ENCODE peak calls at places on chromosomes 13 and 19, in six cellular contexts. One of them, this sample, is unnamed.

GRCh38 chr19:35766571-35767104 is 8.7 kb downstream of the PROSER3 start:
- DNase-seq in CD4-positive, alpha-beta memory T cell: no peak
- DNase-seq in HT-29: no peak
- DNase-seq in GM12891: no peak
- DNase-seq in stimulated activated CD4-positive, alpha-beta T cell treated with anti-CD3 and anti-CD28 coated beads, Interleukin-4, amount 100 ng/mL, for 1 hour: no peak
- DNase-seq in activated naive CD4-positive, alpha-beta T cell: no peak
- DNase-seq in this sample: no peak

GRCh38 chr13:52851153-52851962 is 2.9 kb upstream of the PCDH8 start:
- DNase-seq in CD4-positive, alpha-beta memory T cell: no peak
- DNase-seq in HT-29: peak
- DNase-seq in GM12891: peak
- DNase-seq in stimulated activated CD4-positive, alpha-beta T cell treated with anti-CD3 and anti-CD28 coated beads, Interleukin-4, amount 100 ng/mL, for 1 hour: no peak
- DNase-seq in activated naive CD4-positive, alpha-beta T cell: no peak
- DNase-seq in this sample: no peak

GRCh38 chr13:98490866-98491265 is 86.0 kb downstream of the STK24 start:
- DNase-seq in CD4-positive, alpha-beta memory T cell: no peak
- DNase-seq in HT-29: no peak
- DNase-seq in GM12891: no peak
- DNase-seq in stimulated activated CD4-positive, alpha-beta T cell treated with anti-CD3 and anti-CD28 coated beads, Interleukin-4, amount 100 ng/mL, for 1 hour: no peak
- DNase-seq in activated naive CD4-positive, alpha-beta T cell: no peak
- DNase-seq in this sample: no peak

GRCh38 chr13:75505966-75506365 is 24.0 kb upstream of the TBC1D4 start:
- DNase-seq in CD4-positive, alpha-beta memory T cell: no peak
- DNase-seq in HT-29: no peak
- DNase-seq in GM12891: no peak
- DNase-seq in stimulated activated CD4-positive, alpha-beta T cell treated with anti-CD3 and anti-CD28 coated beads, Interleukin-4, amount 100 ng/mL, for 1 hour: no peak
- DNase-seq in activated naive CD4-positive, alpha-beta T cell: no peak
- DNase-seq in this sample: no peak

GRCh38 chr13:30659980-30660379 is 42.3 kb downstream of the USPL1 start:
- DNase-seq in CD4-positive, alpha-beta memory T cell: no peak
- DNase-seq in HT-29: peak
- DNase-seq in GM12891: no peak
- DNase-seq in stimulated activated CD4-positive, alpha-beta T cell treated with anti-CD3 and anti-CD28 coated beads, Interleukin-4, amount 100 ng/mL, for 1 hour: no peak
- DNase-seq in activated naive CD4-positive, alpha-beta T cell: no peak
- DNase-seq in this sample: no peak

GRCh38 chr13:73168226-73168992 is 109.6 kb downstream of the KLF5 start:
- DNase-seq in CD4-positive, alpha-beta memory T cell: no peak
- DNase-seq in HT-29: peak
- DNase-seq in GM12891: no peak
- DNase-seq in stimulated activated CD4-positive, alpha-beta T cell treated with anti-CD3 and anti-CD28 coated beads, Interleukin-4, amount 100 ng/mL, for 1 hour: no peak
- DNase-seq in activated naive CD4-positive, alpha-beta T cell: no peak
- DNase-seq in this sample: no peak

GRCh38 chr13:20191902-20192469 is 752 bp downstream of the GJB2 start:
- DNase-seq in CD4-positive, alpha-beta memory T cell: peak
- DNase-seq in HT-29: peak
- DNase-seq in GM12891: peak
- DNase-seq in stimulated activated CD4-positive, alpha-beta T cell treated with anti-CD3 and anti-CD28 coated beads, Interleukin-4, amount 100 ng/mL, for 1 hour: no peak
- DNase-seq in activated naive CD4-positive, alpha-beta T cell: no peak
- DNase-seq in this sample: no peak

GRCh38 chr19:45526143-45526542 is 18.9 kb downstream of the VASP start:
- DNase-seq in CD4-positive, alpha-beta memory T cell: no peak
- DNase-seq in HT-29: peak
- DNase-seq in GM12891: no peak
- DNase-seq in stimulated activated CD4-positive, alpha-beta T cell treated with anti-CD3 and anti-CD28 coated beads, Interleukin-4, amount 100 ng/mL, for 1 hour: no peak
- DNase-seq in activated naive CD4-positive, alpha-beta T cell: no peak
- DNase-seq in this sample: no peak

GRCh38 chr19:1161716-1162115 is 12.4 kb downstream of the SBNO2 start:
- DNase-seq in CD4-positive, alpha-beta memory T cell: no peak
- DNase-seq in HT-29: peak
- DNase-seq in GM12891: no peak
- DNase-seq in stimulated activated CD4-positive, alpha-beta T cell treated with anti-CD3 and anti-CD28 coated beads, Interleukin-4, amount 100 ng/mL, for 1 hour: no peak
- DNase-seq in activated naive CD4-positive, alpha-beta T cell: no peak
- DNase-seq in this sample: no peak

GRCh38 chr19:39252458-39252857 is 3.8 kb upstream of the IFNL4 start:
- DNase-seq in CD4-positive, alpha-beta memory T cell: no peak
- DNase-seq in HT-29: no peak
- DNase-seq in GM12891: no peak
- DNase-seq in stimulated activated CD4-positive, alpha-beta T cell treated with anti-CD3 and anti-CD28 coated beads, Interleukin-4, amount 100 ng/mL, for 1 hour: no peak
- DNase-seq in activated naive CD4-positive, alpha-beta T cell: no peak
- DNase-seq in this sample: peak